ENCODE peak calls at places on chromosomes 5 and 9, in four cellular contexts. C is IMR-90, Z is dorsolateral prefrontal cortex, L is hepatocyte. K is an unnamed sample.

GRCh38 chr9:93944011-93944410 is 11.1 kb downstream of the BARX1 start:
- DNase-seq in C (no peak), Z (no peak), L (no peak), K (no peak)

GRCh38 chr9:116959775-116960174 is 272.7 kb downstream of the TRIM32 start:
- DNase-seq in C (peak), Z (peak), L (peak), K (no peak)

GRCh38 chr5:66151491-66151890 is 7.4 kb downstream of the SREK1 start:
- DNase-seq in C (no peak), Z (no peak), L (no peak), K (no peak)

GRCh38 chr5:79868271-79868670 is 122.8 kb downstream of the MTX3 start:
- DNase-seq in C (no peak), Z (no peak), L (no peak), K (no peak)

GRCh38 chr5:57862471-57863282 is 380.1 kb upstream of the ACTBL2 start:
- DNase-seq in C (peak), Z (no peak), L (peak), K (peak)

GRCh38 chr5:152811985-152812384 is 406.9 kb upstream of the NMUR2 start:
- DNase-seq in C (no peak), Z (no peak), L (peak), K (no peak)

GRCh38 chr9:13351768-13352386 is 72.4 kb upstream of the MPDZ start:
- DNase-seq in C (peak), Z (no peak), L (peak), K (peak)

GRCh38 chr9:115216873-115217272 is 98.9 kb upstream of the TNC start:
- DNase-seq in C (no peak), Z (no peak), L (no peak), K (no peak)

GRCh38 chr9:86685556-86685955 is 261.8 kb downstream of the GAS1 start:
- DNase-seq in C (peak), Z (no peak), L (no peak), K (no peak)

GRCh38 chr9:121066850-121067249 is 7.9 kb upstream of the CNTRL start:
- DNase-seq in C (no peak), Z (no peak), L (no peak), K (no peak)

GRCh38 chr5:3375586-3376311 is 219.9 kb upstream of the IRX1 start:
- DNase-seq in C (no peak), Z (peak), L (no peak), K (no peak)

GRCh38 chr9:8693147-8693921 is 893.8 kb upstream of the DMAC1 start:
- DNase-seq in C (no peak), Z (no peak), L (no peak), K (no peak)

GRCh38 chr9:136593581-136593980 is 47.7 kb upstream of the NOTCH1 start:
- DNase-seq in C (no peak), Z (no peak), L (no peak), K (no peak)

GRCh38 chr9:131810351-131811170 is 70.7 kb upstream of the RAPGEF1 start:
- DNase-seq in C (no peak), Z (no peak), L (no peak), K (no peak)
- TF ChIP-seq CTCF in C (no peak), Z (no peak), L (no peak), K (no peak)

GRCh38 chr9:96136992-96137665 is 164.8 kb downstream of the HSD17B3 start:
- DNase-seq in C (peak), Z (peak), L (peak), K (peak)
- H3K4me3 ChIP-seq in C (peak), Z (peak), L (no peak), K (peak)

GRCh38 chr5:42993516-42994284 is 46.4 kb downstream of the ANXA2R start:
- DNase-seq in C (peak), Z (no peak), L (no peak), K (peak)

GRCh38 chr5:42991477-42992034 is 48.6 kb downstream of the ANXA2R start:
- DNase-seq in C (peak), Z (no peak), L (no peak), K (no peak)

GRCh38 chr5:42994285-42995151 is 45.6 kb downstream of the ANXA2R start:
- DNase-seq in C (peak), Z (peak), L (peak), K (peak)

GRCh38 chr5:42992035-42992570 is 48.0 kb downstream of the ANXA2R start:
- DNase-seq in C (peak), Z (peak), L (peak), K (peak)

DNA sequence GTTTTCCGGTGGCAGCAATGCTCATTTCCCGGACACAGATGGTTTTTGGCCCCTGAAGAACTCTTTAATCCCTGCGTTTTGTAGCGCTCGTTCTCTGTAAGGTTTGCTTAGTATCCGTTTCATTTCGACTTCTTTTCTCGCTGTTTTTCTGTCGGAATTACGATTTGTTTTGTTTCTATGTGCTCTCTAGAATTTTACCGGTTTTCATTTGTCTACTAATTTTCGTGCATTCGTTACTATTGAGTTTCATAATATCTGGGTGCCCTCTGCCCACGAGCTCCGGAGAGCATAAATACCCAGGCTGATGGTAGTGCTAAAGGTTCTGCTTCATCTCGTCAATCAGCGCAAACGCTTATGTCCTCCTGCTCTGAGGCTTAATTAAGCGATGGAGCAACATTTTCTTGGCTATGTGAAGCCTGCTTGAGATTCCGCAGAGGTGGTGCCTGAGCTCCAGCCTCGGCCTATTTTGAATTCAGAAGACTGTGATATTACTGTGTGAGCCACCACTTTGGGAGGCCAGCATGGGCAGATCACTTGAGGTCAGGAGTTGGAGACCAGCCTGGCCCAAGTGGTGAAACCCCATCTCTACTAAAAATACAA is 44.9 kb downstream of the ANXA2R start:
- DNase-seq in C (peak), Z (no peak), L (no peak), K (no peak)
- TF ChIP-seq CTCF in C (no peak), Z (no peak), L (no peak), K (no peak)

GRCh38 chr9:71681708-71682268 is 86.5 kb downstream of the CEMIP2 start:
- DNase-seq in C (peak), Z (no peak), L (peak), K (peak)
- H3K4me3 ChIP-seq in C (peak), Z (no peak), L (no peak), K (no peak)